ENCODE peak calls at places on chromosomes 2 and 18, in five cellular contexts. O, U, I, M and D are unnamed samples.

GRCh38 chr2:40466332-40466731 is 14.4 kb upstream of the SLC8A1 start:
- DNase-seq in O (no peak), U (no peak), I (no peak), M (no peak), D (no peak)

GRCh38 chr2:12733846-12734245 is 17.1 kb downstream of the TRIB2 start:
- DNase-seq in O (no peak), U (no peak), I (no peak), M (no peak), D (no peak)

GRCh38 chr2:220756653-220757052 is 815.5 kb downstream of the EPHA4 start:
- DNase-seq in O (no peak), U (no peak), I (no peak), M (no peak), D (no peak)

GRCh38 chr2:191945623-191946022 is 98.7 kb upstream of the CAVIN2 start:
- DNase-seq in O (no peak), U (no peak), I (no peak), M (no peak), D (no peak)

GRCh38 chr2:218036371-218036770 is 32.7 kb upstream of the RUFY4 start:
- DNase-seq in O (no peak), U (no peak), I (no peak), M (no peak), D (no peak)

GRCh38 chr2:190927257-190927656 is 46.6 kb downstream of the GLS start:
- DNase-seq in O (peak; percentile 63), U (no peak), I (no peak), M (no peak), D (no peak)

GRCh38 chr18:6069539-6069938 is 174.2 kb upstream of the TMEM200C start:
- DNase-seq in O (no peak), U (no peak), I (no peak), M (no peak), D (no peak)

GRCh38 chr2:9812945-9813311 is 30.3 kb upstream of the TAF1B start:
- DNase-seq in O (no peak), U (no peak), I (no peak), M (no peak), D (no peak)

GRCh38 chr2:25714740-25715139 is 41.4 kb upstream of the DTNB start:
- DNase-seq in O (no peak), U (no peak), I (no peak), M (no peak), D (no peak)

GRCh38 chr18:33924576-33924975 is 300.1 kb downstream of the NOL4 start:
- DNase-seq in O (no peak), U (peak; percentile 89), I (no peak), M (no peak), D (no peak)

GRCh38 chr18:62281684-62282083 is 43.4 kb upstream of the TNFRSF11A start:
- DNase-seq in O (peak; percentile 48), U (no peak), I (no peak), M (no peak), D (no peak)

GRCh38 chr18:41004320-41004719 is 950.7 kb upstream of the PIK3C3 start:
- DNase-seq in O (no peak), U (no peak), I (no peak), M (no peak), D (no peak)

GRCh38 chr2:2320486-2321249 is 10.4 kb downstream of the MYT1L start:
- DNase-seq in O (no peak), U (peak; percentile 71), I (no peak), M (no peak), D (no peak)

GRCh38 chr2:43676322-43677050 is at the start of gene C1GALT1C1L:
- DNase-seq in O (peak; percentile 46), U (no peak), I (no peak), M (peak; percentile 42), D (peak; percentile 77)

GRCh38 chr2:75558786-75559428 is 1.8 kb downstream of the EVA1A start:
- DNase-seq in O (no peak), U (no peak), I (no peak), M (no peak), D (no peak)

GRCh38 chr2:95366514-95366913 is 36.0 kb upstream of the FAHD2A start:
- DNase-seq in O (no peak), U (no peak), I (no peak), M (no peak), D (no peak)

GRCh38 chr2:24485191-24485590 is 5.9 kb upstream of the NCOA1 start:
- DNase-seq in O (no peak), U (no peak), I (no peak), M (no peak), D (no peak)

GRCh38 chr2:179790235-179790895 is 71.0 kb downstream of the ZNF385B start:
- DNase-seq in O (no peak), U (no peak), I (no peak), M (no peak), D (no peak)

GRCh38 chr18:55400590-55401274 is 187.3 kb downstream of the TCF4 start:
- DNase-seq in O (no peak), U (no peak), I (no peak), M (peak; percentile 63), D (no peak)

GRCh38 chr2:99445065-99445464 is 44.8 kb downstream of the REV1 start:
- DNase-seq in O (no peak), U (no peak), I (no peak), M (no peak), D (no peak)